ENCODE peak calls at places on chromosome 20, in five cellular contexts. N is PC-3, E is pancreas, G is uterus, F is DND-41. J is an unnamed sample.

GRCh38 chr20:62755817-62756724 is 40.2 kb upstream of the MRGBP start:
- DNase-seq in E (peak), N (no peak), G (no peak), F (no peak), J (no peak)

GRCh38 chr20:34579936-34580587 is 21.5 kb downstream of the MAP1LC3A start:
- DNase-seq in N (peak), G (no peak), E (no peak), F (no peak), J (peak)

GRCh38 chr20:62570897-62571666 is 71.2 kb upstream of the SLCO4A1 start:
- DNase-seq in G (no peak), E (no peak), F (no peak), N (no peak), J (no peak)

GRCh38 chr20:1383621-1384404 is 9.0 kb downstream of the FKBP1A start:
- DNase-seq in N (peak), E (no peak), G (no peak), F (no peak), J (no peak)

GRCh38 chr20:9574182-9574581 is 59.8 kb downstream of the LAMP5 start:
- DNase-seq in F (no peak), G (no peak), N (no peak), E (no peak), J (no peak)

GRCh38 chr20:50267041-50267865 is 76.6 kb downstream of the CEBPB start:
- DNase-seq in E (peak), N (peak), F (no peak), G (no peak), J (no peak)

GRCh38 chr20:52500150-52500549 is 308.6 kb upstream of the ZFP64 start:
- DNase-seq in G (no peak), N (no peak), F (no peak), E (no peak), J (no peak)

GRCh38 chr20:60102665-60103210 is 144.5 kb downstream of the CDH26 start:
- DNase-seq in F (no peak), N (peak), G (no peak), E (no peak), J (no peak)

GRCh38 chr20:20021835-20022234 is 4.7 kb downstream of the NAA20 start:
- DNase-seq in F (no peak), N (no peak), E (no peak), G (no peak), J (no peak)

GRCh38 chr20:22684072-22684762 is 99.8 kb upstream of the FOXA2 start:
- DNase-seq in F (peak), E (peak), G (peak), N (peak), J (peak)
- TF ChIP-seq CTCF in F (peak), E (peak), G (peak), N (peak), J (peak)

GRCh38 chr20:36744243-36744642 is 1.6 kb downstream of the NDRG3 start:
- DNase-seq in N (no peak), G (no peak), F (no peak), E (no peak), J (no peak)

GRCh38 chr20:36742558-36742957 is 3.3 kb downstream of the NDRG3 start:
- DNase-seq in E (no peak), G (no peak), F (no peak), N (no peak), J (no peak)

GRCh38 chr20:36744764-36745191 is 1.1 kb downstream of the NDRG3 start:
- DNase-seq in F (no peak), E (peak), N (peak), G (peak), J (no peak)

GRCh38 chr20:36745927-36746659 is at the start of gene NDRG3:
- DNase-seq in E (peak), N (peak), G (peak), F (peak), J (peak)

DNA sequence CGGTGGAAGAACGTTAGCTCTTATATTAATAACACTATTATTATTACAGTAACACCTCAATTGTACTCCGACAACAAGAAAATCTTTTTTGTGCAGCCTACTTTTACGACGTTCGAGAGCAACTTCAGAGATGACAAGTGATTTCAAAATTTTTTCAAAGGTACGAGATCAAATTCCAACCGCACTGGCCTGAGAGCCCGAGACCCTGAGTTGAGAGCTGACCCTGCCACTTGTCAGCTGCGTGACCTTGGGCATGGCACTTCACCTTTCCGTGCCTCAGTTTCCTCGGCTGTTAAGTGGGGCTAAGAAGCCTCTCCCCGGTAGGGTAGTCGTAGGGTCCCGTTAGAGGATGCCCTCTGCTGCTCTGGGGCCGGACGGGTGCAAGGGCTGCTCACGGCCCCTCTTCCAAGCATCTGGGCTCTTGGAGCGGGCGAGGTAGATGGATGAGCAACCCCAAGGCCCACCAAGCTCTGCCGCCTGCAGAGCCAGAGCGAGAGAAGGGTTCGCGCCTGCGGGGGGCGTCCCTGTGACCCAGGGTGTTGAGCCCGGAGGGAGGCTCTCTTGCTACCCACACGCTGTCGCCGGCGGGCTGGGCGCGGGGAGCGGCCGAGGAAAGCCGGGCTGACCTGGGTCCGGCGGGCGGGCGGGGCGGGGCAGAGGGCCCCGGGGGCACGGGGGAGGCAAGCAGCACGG is 510 bp downstream of the NDRG3 start:
- DNase-seq in N (no peak), G (no peak), E (peak), F (no peak), J (peak)
- TF ChIP-seq CTCF in N (no peak), G (no peak), E (no peak), F (peak), J (peak)

GRCh38 chr20:40728470-40728869 is 39.4 kb upstream of the MAFB start:
- DNase-seq in F (no peak), G (no peak), E (no peak), N (peak), J (no peak)
- TF ChIP-seq CTCF in F (peak), G (no peak), E (no peak), N (peak), J (peak)

GRCh38 chr20:36045373-36045714 is 77.0 kb downstream of the CNBD2 start:
- DNase-seq in E (no peak), F (no peak), G (no peak), N (no peak), J (no peak)

GRCh38 chr20:36052117-36052513 is 83.7 kb downstream of the CNBD2 start:
- DNase-seq in N (no peak), G (no peak), F (no peak), E (no peak), J (no peak)

GRCh38 chr20:36055145-36055544 is 86.8 kb downstream of the CNBD2 start:
- DNase-seq in N (no peak), E (no peak), G (no peak), F (no peak), J (no peak)

GRCh38 chr20:36051318-36052116 is 83.1 kb downstream of the CNBD2 start:
- DNase-seq in E (no peak), F (no peak), N (no peak), G (no peak), J (no peak)

GRCh38 chr20:36050436-36051317 is 82.3 kb downstream of the CNBD2 start:
- DNase-seq in N (peak), G (peak), E (peak), F (peak), J (peak)
- TF ChIP-seq CTCF in N (no peak), G (no peak), E (no peak), F (peak), J (no peak)

J was measured in activated CD8-positive, alpha-beta T cell treated with anti-CD3 and anti-CD28 coated beads for 36 hours.